ENCODE peak calls at places on chromosomes 7 and 10, in eight cellular contexts. X, H, V, W, M, C, Z and K are unnamed samples.
A peak's percentile ranks its signal among the peaks of the same experiment; 100 is the strongest.

GRCh38 chr7:21965318-21965717 is 19.6 kb upstream of the CDCA7L start:
- DNase-seq in Z (no peak), M (no peak), X (no peak), H (no peak), C (no peak), W (no peak), V (peak; percentile 32), K (no peak)

GRCh38 chr10:114478281-114478680 is 74.0 kb upstream of the AFAP1L2 start:
- DNase-seq in X (no peak), Z (no peak), C (no peak), H (no peak), W (no peak), V (no peak), M (no peak), K (no peak)

GRCh38 chr10:43627942-43628341 is 20.7 kb downstream of the ZNF32 start:
- DNase-seq in X (no peak), Z (no peak), C (no peak), H (no peak), V (no peak), M (no peak), W (no peak), K (no peak)

GRCh38 chr10:116690356-116691078 is 51.8 kb downstream of the HSPA12A start:
- DNase-seq in H (no peak), C (peak; percentile 14), M (no peak), W (peak; percentile 37), V (peak; percentile 39), X (no peak), Z (peak; percentile 80), K (peak; percentile 29)

GRCh38 chr7:480531-481218 is 39.0 kb downstream of the PDGFA start:
- DNase-seq in W (no peak), H (no peak), X (peak; percentile 53), C (peak; percentile 71), M (no peak), V (no peak), Z (no peak), K (peak; percentile 67)

GRCh38 chr10:102615361-102615760 is 28.9 kb upstream of the TRIM8 start:
- DNase-seq in X (peak; percentile 40), C (peak; percentile 70), V (no peak), W (no peak), Z (no peak), M (no peak), H (no peak), K (no peak)

GRCh38 chr10:25547391-25547790 is 372.6 kb downstream of the GPR158 start:
- DNase-seq in H (no peak), V (no peak), M (no peak), C (no peak), Z (no peak), W (no peak), X (no peak), K (no peak)

GRCh38 chr10:77105756-77106155 is 531.9 kb downstream of the KCNMA1 start:
- DNase-seq in H (no peak), W (no peak), V (peak; percentile 90), C (no peak), M (no peak), X (no peak), Z (no peak), K (no peak)

GRCh38 chr7:98681951-98682350 is 64.9 kb downstream of the NPTX2 start:
- DNase-seq in M (no peak), W (no peak), H (no peak), X (no peak), Z (no peak), C (no peak), V (no peak), K (no peak)

GRCh38 chr7:152588350-152588749 is 87.6 kb downstream of the XRCC2 start:
- DNase-seq in Z (no peak), C (no peak), V (peak; percentile 49), H (peak; percentile 8), W (no peak), X (no peak), M (no peak), K (peak; percentile 43)

GRCh38 chr10:117217196-117217761 is 20.0 kb downstream of the KCNK18 start:
- DNase-seq in H (no peak), X (no peak), M (no peak), V (no peak), W (no peak), Z (no peak), C (no peak), K (peak; percentile 37)

GRCh38 chr10:48612241-48612943 is 7.5 kb upstream of the ARHGAP22 start:
- DNase-seq in V (no peak), Z (peak; percentile 20), H (no peak), C (no peak), M (no peak), W (no peak), X (no peak), K (no peak)

GRCh38 chr10:8137726-8138125 is 83.2 kb downstream of the GATA3 start:
- DNase-seq in W (no peak), Z (no peak), C (no peak), M (peak; percentile 48), V (no peak), H (no peak), X (no peak), K (no peak)

GRCh38 chr10:73096041-73096451 is 620 bp downstream of the P4HA1 start:
- DNase-seq in C (peak; percentile 55), X (peak; percentile 80), V (peak; percentile 67), M (peak; percentile 73), H (peak; percentile 57), Z (peak; percentile 85), W (peak; percentile 70), K (peak; percentile 73)

GRCh38 chr10:77357611-77358010 is 280.0 kb downstream of the KCNMA1 start:
- DNase-seq in W (no peak), X (no peak), H (no peak), M (no peak), V (peak; percentile 72), Z (no peak), C (no peak), K (no peak)

GRCh38 chr7:100132697-100133137 is 6.0 kb downstream of the MBLAC1 start:
- DNase-seq in V (peak; percentile 63), W (no peak), C (peak; percentile 82), Z (peak; percentile 80), H (no peak), X (no peak), M (peak; percentile 44), K (peak; percentile 72)

GRCh38 chr10:84523509-84523908 is 195.1 kb downstream of the CCSER2 start:
- DNase-seq in V (no peak), M (no peak), H (no peak), W (no peak), Z (no peak), X (no peak), C (no peak), K (no peak)

DNA sequence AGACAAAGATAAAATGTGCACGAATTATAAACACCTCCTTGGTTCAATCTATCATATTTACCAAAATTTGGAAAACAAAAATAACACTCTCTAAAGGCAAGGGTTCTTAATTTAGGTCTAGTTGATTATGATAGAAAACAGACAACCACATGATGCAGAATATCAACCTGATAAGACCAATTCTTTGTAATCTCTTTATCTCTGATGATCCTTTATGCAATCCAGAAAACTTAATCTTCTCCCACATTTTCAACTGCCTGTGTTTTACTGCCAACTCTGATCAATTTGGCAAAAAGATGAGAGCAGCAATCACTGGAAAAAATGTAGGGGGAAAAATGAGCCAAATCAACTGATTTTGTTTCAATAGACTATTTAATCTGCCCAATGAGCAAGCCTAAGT is 148.5 kb downstream of the LRRN3 start:
- DNase-seq in V (no peak), C (no peak), X (no peak), H (no peak), W (no peak), Z (no peak), M (no peak), K (no peak)
- H3K4me1 ChIP-seq in V (peaks cover 2% of the 10 kb centered on the region), C (no peaks in the 10 kb centered on the region), X (no peaks in the 10 kb centered on the region), H (no peaks in the 10 kb centered on the region), W (no peaks in the 10 kb centered on the region), Z (no peaks in the 10 kb centered on the region), M (no peaks in the 10 kb centered on the region), K (peaks cover 9% of the 10 kb centered on the region)

GRCh38 chr7:7327423-7327822 is 145.1 kb downstream of the C1GALT1 start:
- DNase-seq in C (no peak), M (no peak), Z (no peak), X (no peak), V (no peak), W (no peak), H (no peak), K (no peak)

GRCh38 chr7:7324698-7325097 is 142.4 kb downstream of the C1GALT1 start:
- DNase-seq in W (no peak), X (no peak), H (no peak), M (no peak), Z (no peak), C (no peak), V (no peak), K (no peak)

GRCh38 chr7:7323352-7323751 is 141.0 kb downstream of the C1GALT1 start:
- DNase-seq in Z (no peak), X (no peak), V (no peak), C (no peak), M (no peak), W (no peak), H (no peak), K (no peak)

GRCh38 chr7:7321681-7322080 is 139.3 kb downstream of the C1GALT1 start:
- DNase-seq in X (no peak), V (no peak), H (peak; percentile 43), Z (no peak), W (no peak), M (peak; percentile 80), C (no peak), K (no peak)

DNA sequence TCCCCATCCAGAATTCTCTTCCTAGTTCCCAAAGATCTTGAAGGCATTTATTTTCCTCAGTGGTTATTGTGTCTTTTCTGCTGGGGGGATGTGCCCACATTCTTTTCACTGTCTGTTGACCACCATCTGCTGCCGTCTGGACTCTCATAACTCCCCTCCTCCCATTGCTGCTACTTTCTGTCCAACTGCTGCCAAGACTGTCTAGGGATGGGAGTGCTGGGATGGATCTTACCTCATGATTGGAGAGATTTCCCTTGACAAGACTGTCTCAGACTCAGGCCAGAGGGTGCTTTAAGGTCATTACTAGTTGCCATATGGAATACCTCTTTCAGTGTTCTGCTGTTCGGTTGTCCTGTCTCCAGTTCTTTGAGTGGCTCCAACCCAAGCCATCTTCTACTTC is 141.6 kb downstream of the C1GALT1 start:
- DNase-seq in Z (no peak), V (no peak), M (no peak), W (no peak), X (no peak), H (no peak), C (no peak), K (no peak)
- H3K4me1 ChIP-seq in Z (no peaks in the 10 kb centered on the region), V (no peaks in the 10 kb centered on the region), M (no peaks in the 10 kb centered on the region), W (no peaks in the 10 kb centered on the region), X (no peaks in the 10 kb centered on the region), H (peaks cover 14% of the 10 kb centered on the region), C (no peaks in the 10 kb centered on the region), K (no peaks in the 10 kb centered on the region)

GRCh38 chr10:28594401-28594800 is 61.5 kb downstream of the WAC start:
- DNase-seq in Z (no peak), V (no peak), X (no peak), H (no peak), W (no peak), C (no peak), M (no peak), K (no peak)
- H3K4me1 ChIP-seq in Z (peaks cover 5% of the 10 kb centered on the region), V (no peaks in the 10 kb centered on the region), X (no peaks in the 10 kb centered on the region), H (peaks cover 5% of the 10 kb centered on the region), W (peaks cover 6% of the 10 kb centered on the region), C (no peaks in the 10 kb centered on the region), M (no peaks in the 10 kb centered on the region), K (peaks cover 13% of the 10 kb centered on the region)

DNA sequence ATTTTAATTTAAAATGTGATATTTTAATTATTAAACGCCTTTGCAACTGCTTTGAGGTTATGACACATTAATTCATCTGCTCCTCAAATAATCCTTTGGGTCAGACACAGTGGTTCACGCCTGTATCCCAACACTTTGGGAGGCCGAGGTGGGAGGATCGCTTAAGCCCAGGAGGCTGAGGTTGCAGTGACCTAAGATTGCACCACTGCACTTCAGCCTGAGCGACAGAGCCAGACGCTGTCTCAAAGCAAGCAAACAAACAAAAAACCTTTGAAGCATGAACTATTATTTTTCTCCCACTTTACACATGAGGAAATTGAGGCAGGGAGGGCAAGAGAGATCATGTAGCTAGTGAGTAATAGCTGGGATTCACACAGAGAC is 1.5 kb upstream of the POLD2 start:
- DNase-seq in W (no peak), V (no peak), M (no peak), X (peak; percentile 45), H (no peak), Z (no peak), C (no peak), K (no peak)
- H3K4me1 ChIP-seq in W (peaks cover 22% of the 10 kb centered on the region), V (peaks cover 4% of the 10 kb centered on the region), M (peaks cover 7% of the 10 kb centered on the region), X (no peaks in the 10 kb centered on the region), H (no peaks in the 10 kb centered on the region), Z (peaks cover 7% of the 10 kb centered on the region), C (peaks cover 14% of the 10 kb centered on the region), K (peaks cover 26% of the 10 kb centered on the region)